ENCODE peak calls at places on chromosomes 12 and 14, in eight cellular contexts. J is IMR-90, U is A549, Y is SK-N-SH, G is HepG2, F is K562, N is H1, H is GM12878. B is an unnamed sample.

GRCh38 chr14:55054098-55054497 is 2.7 kb downstream of the MAPK1IP1L start:
- DNase-seq in G (no peak), H (no peak), U (no peak), N (no peak), J (no peak), F (no peak), Y (no peak), B (no peak)

GRCh38 chr14:98138666-98139065 is 1133.3 kb downstream of the BCL11B start:
- DNase-seq in N (peak), Y (peak), G (no peak), F (peak), H (no peak), J (no peak), U (peak), B (peak)

GRCh38 chr14:102164241-102164641 is 24.5 kb downstream of the WDR20 start:
- DNase-seq in J (peak), F (no peak), G (no peak), U (no peak), N (no peak), Y (no peak), H (no peak), B (no peak)

GRCh38 chr14:100037351-100037750 is 27.9 kb upstream of the EVL start:
- DNase-seq in F (no peak), H (no peak), U (no peak), N (no peak), G (no peak), J (peak), Y (no peak), B (no peak)

GRCh38 chr12:30926243-30927209 is at the start of gene TSPAN11:
- DNase-seq in Y (peak), J (peak), G (no peak), F (no peak), N (peak), U (no peak), H (no peak), B (no peak)

GRCh38 chr14:74664717-74665116 is 48.2 kb downstream of the AREL1 start:
- DNase-seq in J (no peak), H (no peak), U (no peak), N (no peak), Y (no peak), F (no peak), G (no peak), B (no peak)

GRCh38 chr12:19915392-19916192 is 452.7 kb upstream of the PDE3A start:
- DNase-seq in G (no peak), U (peak), N (no peak), Y (peak), H (no peak), F (no peak), J (peak), B (peak)

GRCh38 chr12:128823216-128823915 is 392 bp downstream of the SLC15A4 start:
- DNase-seq in F (peak), U (no peak), Y (no peak), H (no peak), J (no peak), N (peak), G (peak), B (no peak)

GRCh38 chr12:121293603-121294002 is 2.9 kb downstream of the CAMKK2 start:
- DNase-seq in H (no peak), U (no peak), N (no peak), F (no peak), G (no peak), Y (no peak), J (no peak), B (no peak)

GRCh38 chr12:63047146-63047545 is 103.9 kb downstream of the AVPR1A start:
- DNase-seq in G (no peak), J (no peak), N (no peak), U (no peak), F (no peak), Y (no peak), H (no peak), B (no peak)

GRCh38 chr14:97058589-97058988 is 261.4 kb downstream of the VRK1 start:
- DNase-seq in F (no peak), H (no peak), J (no peak), Y (no peak), N (no peak), G (no peak), U (no peak), B (no peak)

GRCh38 chr12:71477609-71478008 is 38.0 kb downstream of the LGR5 start:
- DNase-seq in F (no peak), Y (no peak), H (no peak), N (no peak), J (no peak), G (no peak), U (no peak), B (no peak)

GRCh38 chr12:106329231-106329985 is 26.9 kb downstream of the TCP11L2 start:
- DNase-seq in G (no peak), F (no peak), U (no peak), H (no peak), J (no peak), N (no peak), Y (no peak), B (no peak)

GRCh38 chr12:107122452-107122958 is 29.2 kb upstream of the CRY1 start:
- DNase-seq in U (no peak), G (no peak), F (no peak), Y (no peak), N (no peak), H (no peak), J (no peak), B (no peak)

GRCh38 chr12:75533239-75533638 is 21.8 kb upstream of the KRR1 start:
- DNase-seq in G (no peak), Y (no peak), J (no peak), U (no peak), N (no peak), H (no peak), F (no peak), B (no peak)

GRCh38 chr12:78703820-78704525 is 160.6 kb upstream of the SYT1 start:
- DNase-seq in G (no peak), Y (no peak), N (no peak), H (no peak), F (no peak), J (peak), U (peak), B (peak)

GRCh38 chr12:989751-990278 is 1.2 kb upstream of the ERC1 start:
- DNase-seq in G (peak), H (no peak), N (no peak), F (peak), Y (peak), J (peak), U (peak), B (no peak)

GRCh38 chr14:23249810-23250209 is 12.1 kb downstream of the RNF212B start:
- DNase-seq in U (no peak), H (no peak), J (no peak), G (no peak), F (no peak), N (no peak), Y (no peak), B (no peak)

GRCh38 chr14:41605550-41606248 is 977 bp upstream of the LRFN5 start:
- DNase-seq in H (no peak), U (no peak), N (peak), G (no peak), Y (no peak), F (no peak), J (peak), B (no peak)

GRCh38 chr12:52358575-52359350 is 8.5 kb downstream of the KRT85 start:
- DNase-seq in Y (no peak), F (no peak), N (no peak), U (no peak), J (no peak), H (peak), G (no peak), B (no peak)

GRCh38 chr12:115313929-115314328 is 630.0 kb upstream of the TBX3 start:
- DNase-seq in Y (no peak), J (peak), N (no peak), U (peak), G (peak), H (no peak), F (no peak), B (no peak)

GRCh38 chr12:97637770-97638169 is 175.2 kb downstream of the RMST start:
- DNase-seq in H (no peak), J (no peak), U (no peak), Y (no peak), G (no peak), F (no peak), N (no peak), B (no peak)

GRCh38 chr14:45201908-45202307 is 51.1 kb downstream of the MIS18BP1 start:
- DNase-seq in F (no peak), G (peak), N (no peak), J (no peak), H (no peak), Y (peak), U (peak), B (no peak)

GRCh38 chr14:94681300-94682060 is 69.3 kb downstream of the SERPINA3 start:
- DNase-seq in F (peak), J (peak), G (peak), U (peak), N (no peak), H (no peak), Y (peak), B (peak)

GRCh38 chr14:73759183-73759713 is 45.1 kb upstream of the PNMA1 start:
- DNase-seq in G (no peak), U (no peak), H (no peak), N (no peak), J (peak), F (peak), Y (peak), B (no peak)

GRCh38 chr12:105561981-105562726 is 231.7 kb downstream of the C12orf75 start:
- DNase-seq in N (no peak), F (no peak), G (no peak), U (peak), J (peak), H (no peak), Y (no peak), B (peak)

GRCh38 chr14:72763892-72764291 is 130.0 kb downstream of the DPF3 start:
- DNase-seq in G (no peak), Y (no peak), H (no peak), U (no peak), N (no peak), F (no peak), J (no peak), B (no peak)

GRCh38 chr12:59164991-59165718 is 244.9 kb upstream of the LRIG3 start:
- DNase-seq in J (peak), U (peak), N (no peak), G (peak), H (no peak), Y (peak), F (no peak), B (peak)

GRCh38 chr12:56188786-56189335 is 422 bp downstream of the SMARCC2 start:
- DNase-seq in F (peak), Y (peak), H (no peak), N (peak), U (no peak), J (no peak), G (no peak), B (no peak)

GRCh38 chr14:34232790-34233189 is 229.2 kb downstream of the SPTSSA start:
- DNase-seq in U (no peak), F (no peak), Y (no peak), J (no peak), H (no peak), G (no peak), N (no peak), B (no peak)

GRCh38 chr12:88579941-88580871 is at the start of gene KITLG:
- DNase-seq in J (peak), Y (peak), N (peak), F (no peak), U (peak), H (no peak), G (peak), B (peak)

GRCh38 chr14:76754586-76754985 is 6.7 kb upstream of the VASH1 start:
- DNase-seq in Y (no peak), J (no peak), N (no peak), U (no peak), H (no peak), G (no peak), F (no peak), B (no peak)

GRCh38 chr12:47903927-47904646 is 707 bp downstream of the VDR start:
- DNase-seq in Y (no peak), H (no peak), G (no peak), F (peak), N (no peak), U (peak), J (peak), B (peak)

GRCh38 chr12:54370218-54370730 is 6.0 kb upstream of the GPR84 start:
- DNase-seq in J (peak), Y (peak), H (no peak), G (no peak), F (peak), N (peak), U (peak), B (no peak)

DNA sequence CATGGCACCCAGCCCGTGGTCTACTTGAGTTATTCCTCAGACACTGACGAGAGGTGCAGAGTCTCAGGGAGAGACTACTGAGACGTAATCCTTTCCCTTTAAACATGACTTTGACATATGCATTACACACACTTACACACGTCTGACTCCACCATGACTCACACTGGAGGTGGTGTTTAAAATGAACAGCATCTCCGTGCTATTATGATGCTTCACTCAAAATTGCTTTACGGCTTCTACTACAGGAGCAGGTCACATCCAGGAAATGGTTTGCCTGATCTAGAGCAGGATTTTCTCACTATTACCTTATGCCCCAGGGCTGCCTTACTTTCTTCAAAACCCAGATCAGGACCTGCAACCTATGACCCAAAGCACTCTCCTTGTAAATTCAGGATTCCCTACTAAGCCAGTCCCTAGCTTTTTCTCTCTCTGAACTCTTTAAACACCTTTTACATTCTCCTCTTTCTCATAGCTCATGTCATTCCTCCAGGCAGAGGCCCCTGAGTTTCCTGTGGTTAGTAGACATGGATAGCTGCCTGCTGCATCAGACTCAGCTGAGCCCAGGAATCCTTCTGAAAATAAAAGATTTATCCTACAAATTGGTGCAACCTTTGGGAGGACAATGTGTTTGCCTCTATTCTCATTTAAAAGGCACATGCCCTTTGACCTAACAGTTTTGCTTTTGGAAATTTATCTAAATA is 31.2 kb downstream of the TMCC3 start:
- DNase-seq in J (peak), N (no peak), G (no peak), F (no peak), H (no peak), Y (no peak), U (peak), B (peak)
- TF ChIP-seq RAD21 in J (no peak), N (no peak), G (no peak), F (no peak), H (no peak), Y (no peak), U (no peak), B (no peak)

GRCh38 chr12:8637244-8637643 is 24.6 kb upstream of the AICDA start:
- DNase-seq in Y (no peak), J (no peak), H (no peak), N (no peak), U (no peak), G (no peak), F (no peak), B (no peak)
- H3K4me2 ChIP-seq in Y (no peak), J (no peak), H (no peak), N (no peak), U (no peak), G (no peak), F (no peak), B (no peak)

GRCh38 chr14:37384870-37385596 is 187.3 kb downstream of the MIPOL1 start:
- DNase-seq in N (no peak), U (peak), H (no peak), Y (no peak), G (peak), F (no peak), J (no peak), B (no peak)
- TF ChIP-seq RAD21 in N (no peak), U (no peak), H (no peak), Y (no peak), G (no peak), F (no peak), J (no peak), B (no peak)

GRCh38 chr12:94623161-94623920 is 27.0 kb downstream of the TMCC3 start:
- DNase-seq in G (no peak), H (no peak), Y (no peak), F (no peak), U (no peak), J (no peak), N (no peak), B (no peak)
- H3K4me2 ChIP-seq in G (no peak), H (no peak), Y (peak), F (no peak), U (no peak), J (no peak), N (no peak), B (no peak)

GRCh38 chr14:85319998-85320397 is 209.9 kb upstream of the FLRT2 start:
- DNase-seq in J (peak), H (no peak), G (no peak), Y (no peak), F (no peak), U (no peak), N (no peak), B (no peak)
- TF ChIP-seq RAD21 in J (no peak), H (no peak), G (no peak), Y (no peak), F (no peak), U (no peak), N (no peak), B (no peak)

DNA sequence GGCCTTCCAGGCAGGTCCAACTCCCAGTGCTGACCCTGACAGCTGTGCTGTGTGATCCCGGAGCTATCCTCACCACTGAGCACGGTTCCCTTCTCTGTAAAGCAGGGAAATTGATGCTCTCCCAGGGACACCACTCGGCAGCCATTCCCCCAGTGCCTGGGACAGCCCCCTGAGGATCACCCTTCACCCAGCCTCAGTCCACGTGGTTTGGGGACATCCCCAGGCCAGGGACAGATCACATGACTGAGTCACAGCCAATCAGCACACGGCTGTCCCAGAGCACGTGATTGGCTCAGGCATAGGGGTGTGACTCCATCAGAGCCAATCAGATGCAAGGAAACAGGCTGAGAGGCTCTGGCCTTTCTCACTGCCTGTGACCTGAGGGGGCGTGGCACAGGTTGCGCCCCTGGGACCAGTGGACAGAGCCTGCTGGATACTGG is 68.8 kb upstream of the SFSWAP start:
- DNase-seq in J (no peak), N (no peak), Y (no peak), F (peak), H (peak), U (peak), G (peak), B (peak)
- H3K4me2 ChIP-seq in J (no peak), N (no peak), Y (no peak), F (peak), H (no peak), U (no peak), G (no peak), B (no peak)

GRCh38 chr14:90846511-90846910 is 30.3 kb upstream of the TTC7B start:
- DNase-seq in J (peak), F (no peak), H (no peak), G (no peak), N (no peak), U (no peak), Y (no peak), B (no peak)
- TF ChIP-seq RAD21 in J (no peak), F (no peak), H (no peak), G (no peak), N (no peak), U (no peak), Y (no peak), B (no peak)

DNA sequence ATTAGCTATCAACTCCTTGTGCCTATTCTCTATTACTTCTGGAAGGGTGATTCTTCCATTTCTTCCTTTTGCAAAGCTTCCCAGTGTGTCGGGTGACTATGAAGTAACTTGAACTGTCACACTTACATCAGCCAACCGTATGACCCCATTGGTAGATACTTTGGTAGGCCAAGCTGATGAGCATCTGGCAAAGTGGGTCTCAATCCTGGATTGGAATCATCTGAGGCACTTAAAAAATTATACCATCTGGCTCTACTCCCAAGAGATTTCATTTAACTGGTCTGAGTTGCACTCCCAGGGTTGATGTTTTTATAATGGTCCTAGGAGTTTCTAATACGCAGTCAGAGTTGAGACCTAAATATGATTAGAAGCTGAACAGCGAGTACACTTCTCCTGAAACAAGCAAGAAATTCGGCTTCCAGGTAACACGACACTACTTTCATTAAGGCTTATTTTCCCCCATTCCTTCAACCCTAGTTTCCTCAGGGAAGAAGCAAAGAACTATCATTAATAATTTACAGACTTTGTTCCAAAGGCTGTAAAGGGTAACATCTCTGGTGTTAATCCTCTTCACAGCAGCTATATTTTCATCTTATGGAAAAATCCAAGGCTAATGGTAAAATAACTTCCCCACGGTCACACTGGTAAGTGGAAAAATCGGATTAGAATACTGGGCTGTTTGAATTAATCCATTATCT is 76.8 kb downstream of the PDE6H start:
- DNase-seq in H (no peak), G (no peak), N (no peak), U (no peak), Y (no peak), F (no peak), J (no peak), B (no peak)
- H3K4me2 ChIP-seq in H (no peak), G (no peak), N (no peak), U (no peak), Y (no peak), F (no peak), J (no peak), B (no peak)

GRCh38 chr12:6218526-6218925 is 18.3 kb downstream of the CD9 start:
- DNase-seq in F (no peak), J (no peak), Y (no peak), N (no peak), G (no peak), H (no peak), U (no peak), B (no peak)
- TF ChIP-seq RAD21 in F (no peak), J (no peak), Y (no peak), N (no peak), G (no peak), H (no peak), U (no peak), B (no peak)

B was measured in HCT116.